ENCODE peak calls at places on chromosomes 16 and 17, in five cellular contexts. J is pancreas, N is heart left ventricle, Y is neural crest cell, Z is AG04450. V is an unnamed sample.

GRCh38 chr17:35727635-35728034 is 3.8 kb upstream of the RASL10B start:
- DNase-seq in J (no peak), N (no peak), Y (no peak), Z (no peak), V (no peak)

GRCh38 chr17:73474370-73474988 is 162.7 kb upstream of the CDC42EP4 start:
- DNase-seq in J (peak; percentile 82), N (peak; percentile 92), Y (no peak), Z (no peak), V (no peak)

GRCh38 chr17:1487939-1488825 is 4.3 kb downstream of the MYO1C start:
- DNase-seq in J (peak; percentile 91), N (peak; percentile 94), Y (peak; percentile 79), Z (peak; percentile 67), V (peak; percentile 85)

GRCh38 chr16:81497690-81498089 is 53.1 kb downstream of the CMIP start:
- DNase-seq in J (no peak), N (no peak), Y (no peak), Z (no peak), V (peak; percentile 61)

GRCh38 chr16:15949210-15950166 is at the start of gene ABCC1:
- DNase-seq in J (peak; percentile 58), N (peak; percentile 51), Y (peak; percentile 18), Z (no peak), V (peak; percentile 87)

GRCh38 chr17:45096141-45096540 is 35.0 kb downstream of the NMT1 start:
- DNase-seq in J (no peak), N (no peak), Y (no peak), Z (no peak), V (no peak)

GRCh38 chr17:51298508-51299371 is 38.4 kb downstream of the UTP18 start:
- DNase-seq in J (no peak), N (no peak), Y (peak; percentile 14), Z (peak; percentile 20), V (peak; percentile 18)

GRCh38 chr17:53217311-53217710 is 605.4 kb upstream of the KIF2B start:
- DNase-seq in J (no peak), N (no peak), Y (no peak), Z (no peak), V (no peak)

GRCh38 chr16:73047536-73048291 is at the start of gene ZFHX3:
- DNase-seq in J (peak; percentile 83), N (peak; percentile 84), Y (peak; percentile 57), Z (no peak), V (peak; percentile 70)

GRCh38 chr16:81601008-81601428 is 156.4 kb downstream of the CMIP start:
- DNase-seq in J (no peak), N (no peak), Y (no peak), Z (no peak), V (no peak)

GRCh38 chr16:89456412-89456811 is 33.9 kb downstream of the ANKRD11 start:
- DNase-seq in J (no peak), N (no peak), Y (no peak), Z (no peak), V (no peak)

GRCh38 chr16:19860146-19861030 is 24.3 kb downstream of the GPRC5B start:
- DNase-seq in J (no peak), N (no peak), Y (no peak), Z (peak; percentile 34), V (no peak)

GRCh38 chr16:29834079-29834478 is 13.8 kb downstream of the MVP start:
- DNase-seq in J (no peak), N (no peak), Y (no peak), Z (no peak), V (no peak)

GRCh38 chr17:50517504-50518264 is 9.4 kb downstream of the MYCBPAP start:
- DNase-seq in J (peak; percentile 5), N (no peak), Y (no peak), Z (no peak), V (no peak)

GRCh38 chr17:42989726-42990652 is 8.2 kb upstream of the RPL27 start:
- DNase-seq in J (no peak), N (no peak), Y (no peak), Z (no peak), V (no peak)

GRCh38 chr17:57294629-57295501 is 38.5 kb downstream of the MSI2 start:
- DNase-seq in J (no peak), N (peak; percentile 60), Y (no peak), Z (no peak), V (no peak)

GRCh38 chr16:50136399-50136798 is 16.7 kb upstream of the TENT4B start:
- DNase-seq in J (no peak), N (no peak), Y (no peak), Z (no peak), V (no peak)

GRCh38 chr16:28982418-28982817 is 2.4 kb upstream of the LAT start:
- DNase-seq in J (peak; percentile 37), N (no peak), Y (no peak), Z (no peak), V (no peak)

GRCh38 chr17:17079761-17080160 is 37.5 kb downstream of the MPRIP start:
- DNase-seq in J (peak; percentile 21), N (peak; percentile 74), Y (no peak), Z (no peak), V (no peak)

GRCh38 chr17:11742891-11743290 is 144.6 kb downstream of the DNAH9 start:
- DNase-seq in J (no peak), N (no peak), Y (no peak), Z (no peak), V (no peak)

GRCh38 chr17:71948703-71949422 is 172.0 kb upstream of the SOX9 start:
- DNase-seq in J (no peak), N (no peak), Y (no peak), Z (no peak), V (no peak)

GRCh38 chr16:82701302-82702022 is 74.7 kb downstream of the CDH13 start:
- DNase-seq in J (no peak), N (no peak), Y (no peak), Z (no peak), V (no peak)

GRCh38 chr16:82703156-82703555 is 76.4 kb downstream of the CDH13 start:
- DNase-seq in J (no peak), N (no peak), Y (no peak), Z (no peak), V (no peak)

GRCh38 chr16:82699262-82699661 is 72.5 kb downstream of the CDH13 start:
- DNase-seq in J (no peak), N (no peak), Y (no peak), Z (no peak), V (no peak)

GRCh38 chr16:82700541-82701240 is 73.9 kb downstream of the CDH13 start:
- DNase-seq in J (no peak), N (no peak), Y (no peak), Z (no peak), V (no peak)

DNA sequence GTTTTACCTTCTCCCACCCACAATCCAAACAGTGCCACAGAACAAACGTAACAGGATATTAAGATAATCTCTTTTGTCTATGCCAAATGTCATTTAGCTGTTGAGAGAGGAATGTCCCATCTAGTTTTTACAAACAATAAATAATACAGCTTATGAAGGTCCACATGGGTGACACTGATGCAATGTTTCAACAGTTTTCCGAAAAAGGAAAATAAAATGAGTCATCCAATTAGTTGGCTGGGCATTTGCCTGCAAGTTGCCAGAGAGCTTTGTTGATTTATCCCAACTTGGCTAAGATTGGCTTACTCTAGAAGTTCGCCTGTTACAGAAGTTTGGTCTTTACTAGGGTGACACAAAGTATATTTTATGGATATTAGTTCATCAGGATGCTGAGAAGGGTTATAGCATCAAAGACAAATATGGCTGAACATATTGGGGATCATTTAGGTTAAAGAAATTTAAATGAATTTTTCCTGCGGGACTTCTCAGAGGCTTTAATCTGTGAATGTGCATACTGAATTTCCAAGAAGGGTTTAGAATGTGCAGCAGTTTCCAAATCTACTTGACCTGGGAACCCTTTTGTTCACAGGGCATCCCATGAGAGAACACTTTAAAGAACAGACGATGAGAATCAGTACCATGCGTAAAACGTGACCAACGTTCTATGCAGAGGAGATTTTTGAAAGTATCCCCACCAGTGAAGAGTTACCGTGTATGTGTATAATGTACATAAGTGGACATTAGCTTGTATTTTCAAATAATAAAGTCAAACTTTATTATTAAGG is 73.1 kb downstream of the CDH13 start:
- DNase-seq in J (no peak), N (peak; percentile 49), Y (no peak), Z (no peak), V (no peak)
- TF ChIP-seq CTCF in J (no peak), N (no peak), Y (no peak), Z (no peak), V (no peak)

GRCh38 chr17:82107341-82107860 is 9.4 kb upstream of the FASN start:
- DNase-seq in J (peak; percentile 25), N (no peak), Y (no peak), Z (no peak), V (no peak)
- TF ChIP-seq CTCF in J (no peak), N (no peak), Y (peak; percentile 26), Z (peak; percentile 32), V (peak; percentile 37)

GRCh38 chr17:33689725-33690124 is 396.6 kb upstream of the ASIC2 start:
- DNase-seq in J (no peak), N (no peak), Y (no peak), Z (no peak), V (no peak)
- TF ChIP-seq CTCF in J (no peak), N (no peak), Y (no peak), Z (no peak), V (no peak)

DNA sequence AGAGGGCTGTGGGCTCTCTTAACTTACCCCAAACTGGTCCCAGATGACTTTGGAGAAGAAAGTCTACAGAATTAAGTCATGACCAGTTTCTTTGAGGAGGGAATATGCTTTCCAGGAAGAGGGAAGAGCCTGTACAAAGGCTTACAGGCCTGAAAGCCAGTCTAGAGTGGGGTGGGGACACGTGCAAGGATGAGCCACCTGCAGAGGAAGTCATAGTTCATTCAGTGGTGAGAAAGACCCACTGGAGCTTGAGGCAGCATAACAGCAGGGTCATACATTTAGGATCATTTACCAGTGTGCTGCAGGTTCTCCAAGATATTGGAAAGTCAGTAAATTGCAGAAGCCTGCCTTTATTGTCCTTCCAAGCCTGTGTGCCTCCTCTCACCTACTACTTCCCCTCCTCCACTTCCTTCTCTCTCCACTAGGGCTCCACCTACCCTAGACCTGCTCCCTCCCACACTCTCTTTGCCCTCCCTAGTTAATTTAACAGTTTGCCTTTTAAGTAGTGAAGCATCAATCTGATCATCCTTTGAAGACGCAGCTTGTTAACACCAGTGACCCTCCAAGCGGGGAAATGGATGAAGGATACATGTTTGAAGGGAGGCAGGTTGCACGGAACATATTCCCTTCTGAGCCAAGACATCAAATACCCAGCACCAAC is 40.2 kb downstream of the CDRT15 start:
- DNase-seq in J (no peak), N (no peak), Y (no peak), Z (no peak), V (no peak)
- TF ChIP-seq CTCF in J (no peak), N (no peak), Y (peak; percentile 44), Z (peak; percentile 22), V (no peak)

DNA sequence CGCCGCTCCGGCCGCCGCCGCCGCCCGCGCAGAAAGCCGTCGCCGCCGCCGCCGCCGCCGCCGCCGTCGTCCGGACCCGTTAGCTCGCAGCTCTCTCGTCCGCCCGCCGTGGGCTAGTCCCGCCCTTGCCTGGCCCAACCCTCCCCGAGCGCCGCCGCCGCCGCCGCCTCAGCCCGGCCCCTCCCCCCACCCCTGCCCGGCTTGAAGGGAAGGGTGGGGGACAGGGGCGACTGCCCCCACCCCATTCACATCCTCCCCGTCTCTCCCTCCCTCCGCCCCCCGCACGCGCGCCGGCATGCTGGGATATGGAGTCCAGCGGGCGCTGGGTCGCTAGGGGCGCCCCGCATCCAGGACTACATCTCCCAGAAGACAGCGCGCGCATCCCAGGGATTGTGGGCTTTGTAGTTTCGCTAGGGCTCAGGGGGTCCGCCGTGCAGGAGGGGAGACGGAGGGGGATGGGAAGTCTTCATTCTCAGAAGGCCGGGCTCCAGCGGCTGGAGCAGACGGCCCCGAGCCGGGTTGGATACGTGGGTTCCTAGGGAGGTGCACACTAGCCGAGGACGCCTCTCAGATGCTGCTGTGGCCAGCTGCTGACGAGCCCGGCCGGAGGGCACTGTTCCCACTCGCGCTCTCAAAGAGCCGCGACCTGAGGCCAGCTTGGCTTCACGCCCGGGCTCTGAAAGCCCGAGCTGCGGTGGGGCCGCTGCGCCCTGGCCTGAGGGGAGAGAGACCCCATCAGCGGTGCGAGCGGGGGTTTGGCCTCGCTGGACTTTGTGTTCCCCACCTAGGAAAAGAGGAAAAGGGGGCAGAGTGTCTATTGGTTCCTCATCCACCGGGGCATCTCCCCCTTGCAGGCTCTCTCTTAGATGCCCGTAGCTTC is at the start of gene ST3GAL2:
- DNase-seq in J (peak; percentile 91), N (peak; percentile 97), Y (peak; percentile 93), Z (peak; percentile 84), V (peak; percentile 96)
- TF ChIP-seq CTCF in J (no peak), N (peak; percentile 37), Y (no peak), Z (peak; percentile 14), V (no peak)